ENCODE peak calls at places on chromosomes 13 and 19, in five cellular contexts. R is K562, J is B cell, O is AG04450, C is AG09319. V is an unnamed sample.

GRCh38 chr13:73158851-73159250 is 100.0 kb downstream of the KLF5 start:
- DNase-seq in R (no peak), O (peak; percentile 30), C (no peak), J (no peak), V (no peak)

GRCh38 chr19:47703301-47703700 is 9.9 kb upstream of the EHD2 start:
- DNase-seq in J (no peak), R (no peak), O (no peak), C (no peak), V (no peak)

GRCh38 chr13:53743906-53744305 is 715.3 kb downstream of the OLFM4 start:
- DNase-seq in O (no peak), J (no peak), C (no peak), R (no peak), V (no peak)

GRCh38 chr19:3851254-3852176 is 17.3 kb downstream of the ZFR2 start:
- DNase-seq in J (no peak), O (no peak), R (no peak), C (no peak), V (no peak)

GRCh38 chr19:2487780-2488330 is 11.9 kb downstream of the GADD45B start:
- DNase-seq in J (no peak), O (no peak), R (no peak), C (no peak), V (no peak)

GRCh38 chr19:15418112-15418587 is 638 bp downstream of the AKAP8L start:
- DNase-seq in O (no peak), J (no peak), C (peak; percentile 20), R (no peak), V (no peak)

GRCh38 chr19:33685541-33685940 is 63.8 kb downstream of the CHST8 start:
- DNase-seq in O (no peak), R (no peak), C (no peak), J (no peak), V (no peak)

GRCh38 chr13:25686831-25687495 is 315.2 kb downstream of the ATP8A2 start:
- DNase-seq in J (no peak), C (no peak), R (no peak), O (no peak), V (no peak)

GRCh38 chr19:32750441-32751055 is 31.0 kb downstream of the TDRD12 start:
- DNase-seq in C (no peak), O (no peak), J (no peak), R (no peak), V (no peak)

GRCh38 chr13:77139311-77139710 is 112.4 kb upstream of the FBXL3 start:
- DNase-seq in O (no peak), J (no peak), R (no peak), C (no peak), V (no peak)

GRCh38 chr13:31699650-31700049 is 39.7 kb upstream of the RXFP2 start:
- DNase-seq in R (no peak), C (no peak), J (no peak), O (no peak), V (peak; percentile 11)
- TF ChIP-seq CTCF in R (no peak), C (no peak), J (no peak), O (peak; percentile 26), V (no peak)

DNA sequence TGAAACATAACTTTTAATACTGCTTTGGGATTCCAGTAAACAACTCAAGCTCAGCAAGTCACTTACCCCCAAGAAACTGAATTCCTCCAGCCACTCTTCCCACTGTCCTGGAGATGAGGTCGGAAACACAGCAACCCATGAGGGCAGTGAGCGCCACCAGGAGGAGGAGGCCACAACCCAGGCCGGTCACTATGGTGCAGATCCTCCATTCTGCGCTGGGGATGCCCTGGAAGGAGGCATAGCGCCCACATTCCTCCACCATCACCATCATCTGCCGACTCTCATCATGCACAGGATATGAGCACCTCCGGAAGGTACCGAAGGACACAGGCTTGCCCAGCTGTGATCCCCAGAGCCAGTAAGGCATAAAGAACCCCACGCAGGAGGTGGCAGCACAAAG is 2.2 kb downstream of the LHFPL6 start:
- DNase-seq in R (no peak), O (no peak), J (no peak), C (no peak), V (peak; percentile 38)
- TF ChIP-seq CTCF in R (no peak), O (peak; percentile 18), J (no peak), C (peak; percentile 54), V (no peak)

GRCh38 chr13:45989607-45990006 is 62.9 kb downstream of the ZC3H13 start:
- DNase-seq in O (peak; percentile 34), J (no peak), R (no peak), C (peak; percentile 32), V (no peak)
- TF ChIP-seq CTCF in O (no peak), J (no peak), R (no peak), C (no peak), V (no peak)

GRCh38 chr19:50512112-50512998 is 1.4 kb downstream of the ASPDH start:
- DNase-seq in R (no peak), O (no peak), J (no peak), C (no peak), V (no peak)

GRCh38 chr19:50509366-50509765 is 1.6 kb downstream of the JOSD2 start:
- DNase-seq in O (no peak), J (no peak), C (no peak), R (peak; percentile 43), V (no peak)

GRCh38 chr19:50511069-50511822 is at the start of gene JOSD2:
- DNase-seq in R (peak; percentile 97), J (peak; percentile 98), C (peak; percentile 99), O (peak; percentile 98), V (no peak)

GRCh38 chr19:50510121-50510670 is 795 bp downstream of the JOSD2 start:
- DNase-seq in J (no peak), O (no peak), C (no peak), R (no peak), V (no peak)

DNA sequence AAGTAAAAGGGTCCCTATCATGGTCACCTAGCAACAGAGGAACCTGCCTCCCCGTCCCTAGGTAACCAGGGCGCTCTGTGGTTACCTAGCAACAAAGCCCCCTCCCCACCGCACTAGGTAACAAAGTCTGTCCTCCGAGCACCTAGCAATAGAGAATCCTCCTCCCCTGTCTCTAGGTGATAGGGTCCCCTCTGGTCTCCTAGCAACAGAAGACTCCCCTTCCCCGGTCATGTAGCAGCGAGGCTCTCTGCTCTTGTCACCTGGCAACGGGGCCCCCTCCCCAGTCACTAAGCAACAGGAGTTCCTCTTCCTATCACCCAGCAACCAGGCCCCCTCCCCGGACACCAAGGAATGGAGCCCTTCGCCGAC is 307 bp downstream of the JOSD2 start:
- DNase-seq in R (no peak), J (no peak), O (no peak), C (no peak), V (no peak)
- TF ChIP-seq CTCF in R (no peak), J (no peak), O (no peak), C (no peak), V (no peak)

GRCh38 chr19:50924576-50924975 is 13.4 kb upstream of the KLK4 start:
- DNase-seq in R (no peak), C (no peak), J (no peak), O (no peak), V (no peak)
- TF ChIP-seq CTCF in R (no peak), C (no peak), J (no peak), O (no peak), V (no peak)

DNA sequence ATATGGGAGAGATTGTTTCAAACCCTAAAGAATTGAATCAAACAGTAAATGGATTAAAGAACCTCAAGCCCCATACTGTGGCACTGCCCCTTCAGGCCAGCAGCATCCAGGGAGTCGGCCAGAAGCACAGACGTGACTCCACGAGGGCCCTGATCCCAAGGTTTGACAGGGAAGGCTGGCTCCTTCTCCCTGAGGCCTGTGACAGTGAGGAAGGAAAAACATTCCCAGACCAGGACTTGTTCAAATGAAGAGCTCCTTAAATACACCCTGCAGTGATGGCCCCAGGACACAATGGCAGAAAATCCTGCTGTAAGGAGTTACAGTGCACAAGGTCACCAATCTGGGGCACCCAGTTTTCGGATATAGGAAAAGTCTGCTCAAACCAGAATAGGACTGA is 91.0 kb downstream of the COL4A1 start:
- DNase-seq in C (no peak), O (no peak), R (no peak), J (no peak), V (no peak)
- TF ChIP-seq CTCF in C (no peak), O (no peak), R (no peak), J (no peak), V (no peak)

GRCh38 chr13:39781381-39781780 is 125.9 kb downstream of the COG6 start:
- DNase-seq in O (no peak), J (no peak), C (no peak), R (no peak), V (no peak)

GRCh38 chr13:39786091-39786490 is 130.6 kb downstream of the COG6 start:
- DNase-seq in O (no peak), C (no peak), J (no peak), R (no peak), V (peak; percentile 60)

GRCh38 chr13:39779337-39780270 is 124.1 kb downstream of the COG6 start:
- DNase-seq in O (no peak), R (no peak), C (no peak), J (no peak), V (no peak)

GRCh38 chr13:39784347-39784746 is 128.9 kb downstream of the COG6 start:
- DNase-seq in J (no peak), R (no peak), O (peak; percentile 2), C (no peak), V (no peak)

DNA sequence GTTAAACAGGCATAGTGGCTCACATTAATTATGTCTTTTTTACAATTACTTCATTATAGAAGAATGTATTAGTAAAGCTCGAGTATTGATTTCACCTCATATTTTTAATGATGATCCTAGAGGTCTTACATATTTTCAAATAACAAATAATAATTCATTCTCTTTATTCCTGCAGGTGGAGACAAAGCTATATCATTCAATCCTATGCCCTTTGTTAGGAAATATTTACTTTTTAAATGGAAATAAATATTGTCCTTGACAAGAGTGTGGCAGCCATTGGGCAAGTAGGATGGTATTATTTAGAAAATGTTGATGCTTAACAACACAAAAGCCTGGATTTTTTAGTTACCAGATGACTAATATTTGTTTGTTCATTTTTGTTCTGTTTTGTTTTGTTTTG is 127.6 kb downstream of the COG6 start:
- DNase-seq in J (no peak), R (no peak), O (no peak), C (no peak), V (no peak)
- TF ChIP-seq CTCF in J (no peak), R (no peak), O (no peak), C (no peak), V (no peak)